ENCODE peak calls at places on chromosome X, in ten cellular contexts. One of them, this sample, is unnamed.

GRCh38 chrX:47644557-47645091 is 5.7 kb downstream of the ELK1 start:
- DNase-seq in IMR-90: peak
- DNase-seq in tibial artery: no peak
- DNase-seq in naive thymus-derived CD4-positive, alpha-beta T cell: no peak
- DNase-seq in AG09309: no peak
- DNase-seq in epithelial cell of esophagus: peak
- DNase-seq in aorta: no peak
- DNase-seq in fibroblast of pulmonary artery: peak
- DNase-seq in GM23338: peak
- DNase-seq in foreskin fibroblast: peak
- DNase-seq in this sample: no peak

GRCh38 chrX:42992199-42992943 is 214.4 kb upstream of the PPP1R2C start:
- DNase-seq in IMR-90: no peak
- DNase-seq in tibial artery: no peak
- DNase-seq in naive thymus-derived CD4-positive, alpha-beta T cell: no peak
- DNase-seq in AG09309: no peak
- DNase-seq in epithelial cell of esophagus: peak
- DNase-seq in aorta: no peak
- DNase-seq in fibroblast of pulmonary artery: peak
- DNase-seq in GM23338: peak
- DNase-seq in foreskin fibroblast: peak
- DNase-seq in this sample: no peak

GRCh38 chrX:135977611-135978010 is 3.8 kb upstream of the MMGT1 start:
- DNase-seq in IMR-90: peak
- DNase-seq in tibial artery: no peak
- DNase-seq in naive thymus-derived CD4-positive, alpha-beta T cell: no peak
- DNase-seq in AG09309: peak
- DNase-seq in epithelial cell of esophagus: peak
- DNase-seq in aorta: no peak
- DNase-seq in fibroblast of pulmonary artery: peak
- DNase-seq in GM23338: no peak
- DNase-seq in foreskin fibroblast: peak
- DNase-seq in this sample: no peak

GRCh38 chrX:9676311-9676710 is 89.3 kb downstream of the GPR143 start:
- DNase-seq in IMR-90: no peak
- DNase-seq in tibial artery: no peak
- DNase-seq in naive thymus-derived CD4-positive, alpha-beta T cell: no peak
- DNase-seq in AG09309: peak
- DNase-seq in epithelial cell of esophagus: no peak
- DNase-seq in aorta: no peak
- DNase-seq in fibroblast of pulmonary artery: peak
- DNase-seq in GM23338: no peak
- DNase-seq in foreskin fibroblast: peak
- DNase-seq in this sample: no peak

GRCh38 chrX:136437774-136438173 is 50.0 kb upstream of the BRS3 start:
- DNase-seq in IMR-90: no peak
- DNase-seq in tibial artery: no peak
- DNase-seq in naive thymus-derived CD4-positive, alpha-beta T cell: no peak
- DNase-seq in AG09309: no peak
- DNase-seq in epithelial cell of esophagus: no peak
- DNase-seq in aorta: no peak
- DNase-seq in fibroblast of pulmonary artery: no peak
- DNase-seq in GM23338: no peak
- DNase-seq in foreskin fibroblast: no peak
- DNase-seq in this sample: no peak

GRCh38 chrX:10310502-10310901 is 153.7 kb downstream of the CLCN4 start:
- DNase-seq in IMR-90: no peak
- DNase-seq in tibial artery: no peak
- DNase-seq in naive thymus-derived CD4-positive, alpha-beta T cell: no peak
- DNase-seq in AG09309: no peak
- DNase-seq in epithelial cell of esophagus: no peak
- DNase-seq in aorta: no peak
- DNase-seq in fibroblast of pulmonary artery: no peak
- DNase-seq in GM23338: no peak
- DNase-seq in foreskin fibroblast: no peak
- DNase-seq in this sample: no peak

GRCh38 chrX:96685205-96686099 is 810 bp downstream of the DIAPH2 start:
- DNase-seq in IMR-90: peak
- DNase-seq in tibial artery: peak
- DNase-seq in naive thymus-derived CD4-positive, alpha-beta T cell: peak
- DNase-seq in AG09309: no peak
- DNase-seq in epithelial cell of esophagus: peak
- DNase-seq in aorta: peak
- DNase-seq in fibroblast of pulmonary artery: peak
- DNase-seq in GM23338: peak
- DNase-seq in foreskin fibroblast: peak
- DNase-seq in this sample: peak

GRCh38 chrX:129144172-129145038 is 378.9 kb downstream of the SMARCA1 start:
- DNase-seq in IMR-90: no peak
- DNase-seq in tibial artery: no peak
- DNase-seq in naive thymus-derived CD4-positive, alpha-beta T cell: no peak
- DNase-seq in AG09309: no peak
- DNase-seq in epithelial cell of esophagus: no peak
- DNase-seq in aorta: no peak
- DNase-seq in fibroblast of pulmonary artery: peak
- DNase-seq in GM23338: no peak
- DNase-seq in foreskin fibroblast: no peak
- DNase-seq in this sample: no peak

GRCh38 chrX:38839944-38840343 is 38.7 kb downstream of the MID1IP1 start:
- DNase-seq in IMR-90: no peak
- DNase-seq in tibial artery: no peak
- DNase-seq in naive thymus-derived CD4-positive, alpha-beta T cell: no peak
- DNase-seq in AG09309: no peak
- DNase-seq in epithelial cell of esophagus: no peak
- DNase-seq in aorta: no peak
- DNase-seq in fibroblast of pulmonary artery: no peak
- DNase-seq in GM23338: no peak
- DNase-seq in foreskin fibroblast: no peak
- DNase-seq in this sample: no peak

GRCh38 chrX:137290011-137290410 is 256.2 kb upstream of the GPR101 start:
- DNase-seq in IMR-90: no peak
- DNase-seq in tibial artery: no peak
- DNase-seq in naive thymus-derived CD4-positive, alpha-beta T cell: no peak
- DNase-seq in AG09309: no peak
- DNase-seq in epithelial cell of esophagus: no peak
- DNase-seq in aorta: no peak
- DNase-seq in fibroblast of pulmonary artery: no peak
- DNase-seq in GM23338: no peak
- DNase-seq in foreskin fibroblast: no peak
- DNase-seq in this sample: no peak

GRCh38 chrX:129161108-129161507 is 362.2 kb downstream of the SMARCA1 start:
- DNase-seq in IMR-90: no peak
- DNase-seq in tibial artery: no peak
- DNase-seq in naive thymus-derived CD4-positive, alpha-beta T cell: no peak
- DNase-seq in AG09309: no peak
- DNase-seq in epithelial cell of esophagus: no peak
- DNase-seq in aorta: no peak
- DNase-seq in fibroblast of pulmonary artery: no peak
- DNase-seq in GM23338: peak
- DNase-seq in foreskin fibroblast: no peak
- DNase-seq in this sample: no peak

GRCh38 chrX:73913580-73913979 is 350.6 kb downstream of the CHIC1 start:
- DNase-seq in IMR-90: peak
- DNase-seq in tibial artery: no peak
- DNase-seq in naive thymus-derived CD4-positive, alpha-beta T cell: no peak
- DNase-seq in AG09309: no peak
- DNase-seq in epithelial cell of esophagus: peak
- DNase-seq in aorta: no peak
- DNase-seq in fibroblast of pulmonary artery: peak
- DNase-seq in GM23338: no peak
- DNase-seq in foreskin fibroblast: peak
- DNase-seq in this sample: no peak

GRCh38 chrX:2434270-2434669 is 66.5 kb downstream of the DHRSX start:
- DNase-seq in IMR-90: no peak
- DNase-seq in tibial artery: no peak
- DNase-seq in naive thymus-derived CD4-positive, alpha-beta T cell: no peak
- DNase-seq in AG09309: no peak
- DNase-seq in epithelial cell of esophagus: no peak
- DNase-seq in aorta: no peak
- DNase-seq in fibroblast of pulmonary artery: no peak
- DNase-seq in GM23338: no peak
- DNase-seq in foreskin fibroblast: no peak
- DNase-seq in this sample: no peak

GRCh38 chrX:2434764-2435163 is 66.0 kb downstream of the DHRSX start:
- DNase-seq in IMR-90: no peak
- DNase-seq in tibial artery: no peak
- DNase-seq in naive thymus-derived CD4-positive, alpha-beta T cell: no peak
- DNase-seq in AG09309: no peak
- DNase-seq in epithelial cell of esophagus: no peak
- DNase-seq in aorta: no peak
- DNase-seq in fibroblast of pulmonary artery: no peak
- DNase-seq in GM23338: no peak
- DNase-seq in foreskin fibroblast: no peak
- DNase-seq in this sample: no peak

GRCh38 chrX:2439613-2440012 is 61.2 kb downstream of the DHRSX start:
- DNase-seq in IMR-90: no peak
- DNase-seq in tibial artery: no peak
- DNase-seq in naive thymus-derived CD4-positive, alpha-beta T cell: no peak
- DNase-seq in AG09309: no peak
- DNase-seq in epithelial cell of esophagus: no peak
- DNase-seq in aorta: no peak
- DNase-seq in fibroblast of pulmonary artery: no peak
- DNase-seq in GM23338: no peak
- DNase-seq in foreskin fibroblast: no peak
- DNase-seq in this sample: no peak

GRCh38 chrX:2432298-2432863 is 68.4 kb downstream of the DHRSX start:
- DNase-seq in IMR-90: no peak
- DNase-seq in tibial artery: no peak
- DNase-seq in naive thymus-derived CD4-positive, alpha-beta T cell: no peak
- DNase-seq in AG09309: no peak
- DNase-seq in epithelial cell of esophagus: no peak
- DNase-seq in aorta: no peak
- DNase-seq in fibroblast of pulmonary artery: no peak
- DNase-seq in GM23338: no peak
- DNase-seq in foreskin fibroblast: no peak
- DNase-seq in this sample: no peak

GRCh38 chrX:2435465-2435864 is 65.3 kb downstream of the DHRSX start:
- DNase-seq in IMR-90: no peak
- DNase-seq in tibial artery: no peak
- DNase-seq in naive thymus-derived CD4-positive, alpha-beta T cell: no peak
- DNase-seq in AG09309: no peak
- DNase-seq in epithelial cell of esophagus: no peak
- DNase-seq in aorta: no peak
- DNase-seq in fibroblast of pulmonary artery: no peak
- DNase-seq in GM23338: no peak
- DNase-seq in foreskin fibroblast: no peak
- DNase-seq in this sample: no peak
- H3K4me3 ChIP-seq in IMR-90: no peak
- H3K4me3 ChIP-seq in tibial artery: no peak
- H3K4me3 ChIP-seq in naive thymus-derived CD4-positive, alpha-beta T cell: no peak
- H3K4me3 ChIP-seq in AG09309: no peak
- H3K4me3 ChIP-seq in epithelial cell of esophagus: no peak
- H3K4me3 ChIP-seq in aorta: no peak
- H3K4me3 ChIP-seq in fibroblast of pulmonary artery: no peak
- H3K4me3 ChIP-seq in GM23338: no peak
- H3K4me3 ChIP-seq in foreskin fibroblast: no peak
- H3K4me3 ChIP-seq in this sample: no peak

DNA sequence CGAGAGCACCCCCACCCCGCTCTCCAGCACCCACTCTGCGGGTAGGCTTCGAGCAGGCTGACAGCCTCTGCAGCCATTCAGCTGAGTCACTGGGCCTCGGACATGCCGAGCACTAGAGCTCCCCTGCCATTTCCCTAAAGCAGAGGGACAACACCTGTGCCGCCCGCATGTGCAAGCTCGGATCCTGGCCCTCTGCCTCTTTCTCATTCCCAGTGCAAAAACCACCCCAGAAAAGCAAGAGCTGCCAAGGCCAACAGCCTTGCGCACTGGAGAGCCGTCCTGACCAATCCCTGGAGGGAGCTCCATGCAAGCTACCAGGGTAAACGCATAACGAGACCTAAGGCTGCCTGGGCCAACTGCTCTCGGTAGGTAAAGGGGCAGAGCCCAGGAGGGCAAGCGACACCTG is 5.3 kb downstream of the HCFC1 start:
- DNase-seq in IMR-90: no peak
- DNase-seq in tibial artery: peak
- DNase-seq in naive thymus-derived CD4-positive, alpha-beta T cell: no peak
- DNase-seq in AG09309: no peak
- DNase-seq in epithelial cell of esophagus: no peak
- DNase-seq in aorta: peak
- DNase-seq in fibroblast of pulmonary artery: no peak
- DNase-seq in GM23338: no peak
- DNase-seq in foreskin fibroblast: no peak
- DNase-seq in this sample: no peak
- H3K4me3 ChIP-seq in IMR-90: no peak
- H3K4me3 ChIP-seq in tibial artery: no peak
- H3K4me3 ChIP-seq in naive thymus-derived CD4-positive, alpha-beta T cell: peak
- H3K4me3 ChIP-seq in AG09309: no peak
- H3K4me3 ChIP-seq in epithelial cell of esophagus: no peak
- H3K4me3 ChIP-seq in aorta: no peak
- H3K4me3 ChIP-seq in fibroblast of pulmonary artery: no peak
- H3K4me3 ChIP-seq in GM23338: peak
- H3K4me3 ChIP-seq in foreskin fibroblast: no peak
- H3K4me3 ChIP-seq in this sample: no peak

GRCh38 chrX:18861436-18861950 is 122.4 kb downstream of the PHKA2 start:
- DNase-seq in IMR-90: no peak
- DNase-seq in tibial artery: no peak
- DNase-seq in naive thymus-derived CD4-positive, alpha-beta T cell: no peak
- DNase-seq in AG09309: no peak
- DNase-seq in epithelial cell of esophagus: no peak
- DNase-seq in aorta: no peak
- DNase-seq in fibroblast of pulmonary artery: no peak
- DNase-seq in GM23338: no peak
- DNase-seq in foreskin fibroblast: no peak
- DNase-seq in this sample: no peak
- H3K4me3 ChIP-seq in IMR-90: no peak
- H3K4me3 ChIP-seq in tibial artery: no peak
- H3K4me3 ChIP-seq in naive thymus-derived CD4-positive, alpha-beta T cell: no peak
- H3K4me3 ChIP-seq in AG09309: no peak
- H3K4me3 ChIP-seq in epithelial cell of esophagus: no peak
- H3K4me3 ChIP-seq in aorta: no peak
- H3K4me3 ChIP-seq in fibroblast of pulmonary artery: no peak
- H3K4me3 ChIP-seq in GM23338: no peak
- H3K4me3 ChIP-seq in foreskin fibroblast: no peak
- H3K4me3 ChIP-seq in this sample: no peak

DNA sequence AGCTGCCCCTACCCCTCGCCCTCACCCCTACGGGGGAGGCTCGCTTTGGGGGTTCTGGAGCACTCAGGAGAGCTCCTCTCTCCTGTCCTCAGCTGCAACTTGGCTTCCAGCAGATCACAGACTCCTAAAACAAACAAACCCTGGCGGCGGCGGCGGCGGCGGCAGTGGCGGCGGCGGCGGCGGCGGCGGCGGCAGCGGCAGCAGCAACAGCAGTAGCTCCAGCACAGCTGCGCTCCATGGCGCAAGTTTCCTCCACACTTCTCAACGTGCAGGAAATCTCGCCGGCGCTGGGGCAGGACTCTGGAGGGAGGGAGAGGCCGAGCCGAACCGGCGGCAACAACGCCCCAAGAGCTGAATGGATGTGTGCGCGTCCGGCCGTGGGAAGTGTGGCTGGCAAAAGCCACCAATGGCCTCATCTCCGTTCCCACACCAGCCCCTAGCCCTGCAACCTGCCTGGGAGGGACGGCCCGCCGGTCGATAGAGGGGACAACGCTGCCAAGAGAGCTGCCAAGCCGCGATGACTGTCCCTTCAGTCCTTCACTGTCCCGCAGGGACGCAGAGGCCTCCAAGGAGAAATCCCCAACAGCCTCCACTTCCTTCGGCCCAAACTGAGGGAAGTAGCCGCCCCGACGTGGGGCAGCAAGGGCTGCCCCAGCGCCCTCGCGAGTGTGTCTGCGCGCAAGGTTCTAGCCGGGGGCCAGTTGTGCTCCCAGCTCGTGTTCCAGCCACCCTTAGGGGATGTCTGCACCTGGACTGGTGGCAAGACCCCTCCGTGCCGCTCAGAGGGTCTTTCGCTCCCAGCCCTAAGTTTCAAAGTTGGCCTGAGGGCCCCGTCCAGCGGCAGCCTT is 775 bp downstream of the SHROOM4 start:
- DNase-seq in IMR-90: peak
- DNase-seq in tibial artery: peak
- DNase-seq in naive thymus-derived CD4-positive, alpha-beta T cell: no peak
- DNase-seq in AG09309: no peak
- DNase-seq in epithelial cell of esophagus: peak
- DNase-seq in aorta: peak
- DNase-seq in fibroblast of pulmonary artery: peak
- DNase-seq in GM23338: peak
- DNase-seq in foreskin fibroblast: peak
- DNase-seq in this sample: peak
- H3K4me3 ChIP-seq in IMR-90: peak
- H3K4me3 ChIP-seq in tibial artery: peak
- H3K4me3 ChIP-seq in naive thymus-derived CD4-positive, alpha-beta T cell: no peak
- H3K4me3 ChIP-seq in AG09309: peak
- H3K4me3 ChIP-seq in epithelial cell of esophagus: peak
- H3K4me3 ChIP-seq in aorta: peak
- H3K4me3 ChIP-seq in fibroblast of pulmonary artery: peak
- H3K4me3 ChIP-seq in GM23338: peak
- H3K4me3 ChIP-seq in foreskin fibroblast: peak
- H3K4me3 ChIP-seq in this sample: peak

This sample was measured in mucosa of descending colon.